ENCODE peak calls at places on chromosomes 3 and 15, in eight cellular contexts. C, W, H, J, D, I, V and M are unnamed samples.

GRCh38 chr15:40087991-40088928 is 20.4 kb downstream of the BMF start:
- DNase-seq in H (peak; percentile 59), C (no peak), J (no peak), I (peak; percentile 93), W (no peak), D (no peak), V (peak; percentile 59), M (no peak)

GRCh38 chr3:135141092-135141491 is 346.0 kb downstream of the EPHB1 start:
- DNase-seq in V (no peak), W (no peak), I (no peak), H (no peak), J (no peak), C (no peak), D (no peak), M (no peak)

GRCh38 chr15:34084086-34084485 is 17.6 kb downstream of the EMC7 start:
- DNase-seq in V (no peak), C (no peak), I (no peak), D (peak; percentile 52), W (no peak), J (peak; percentile 84), H (no peak), M (no peak)

GRCh38 chr3:39937315-39937714 is 127.9 kb downstream of the MYRIP start:
- DNase-seq in V (no peak), J (no peak), H (no peak), I (no peak), W (no peak), C (no peak), D (no peak), M (no peak)

GRCh38 chr3:58532794-58533220 is 4.2 kb downstream of the ACOX2 start:
- DNase-seq in C (peak; percentile 89), W (peak; percentile 51), V (peak; percentile 85), D (peak; percentile 16), I (peak; percentile 74), H (peak; percentile 81), J (peak; percentile 65), M (peak; percentile 73)

GRCh38 chr3:185042357-185042756 is 110.5 kb downstream of the C3orf70 start:
- DNase-seq in D (no peak), C (no peak), W (no peak), V (no peak), J (no peak), H (no peak), I (no peak), M (no peak)

GRCh38 chr15:65060641-65061397 is 7.0 kb downstream of the RASL12 start:
- DNase-seq in C (no peak), V (no peak), D (no peak), J (no peak), W (no peak), H (no peak), I (no peak), M (no peak)

GRCh38 chr3:28317438-28318022 is 31.0 kb upstream of the ZCWPW2 start:
- DNase-seq in D (no peak), V (peak; percentile 58), I (no peak), J (peak; percentile 38), C (peak; percentile 63), H (peak; percentile 60), W (no peak), M (peak; percentile 35)

GRCh38 chr3:132253262-132253878 is 63.8 kb upstream of the ACP3 start:
- DNase-seq in W (no peak), H (peak; percentile 74), V (peak; percentile 66), I (no peak), C (peak; percentile 65), D (peak; percentile 41), J (peak; percentile 76), M (peak; percentile 19)

GRCh38 chr3:6532101-6532500 is 328.8 kb upstream of the GRM7 start:
- DNase-seq in W (no peak), C (no peak), I (no peak), J (no peak), V (no peak), D (no peak), H (no peak), M (no peak)

GRCh38 chr3:40071683-40072238 is 237.7 kb upstream of the EIF1B start:
- DNase-seq in C (no peak), V (no peak), I (no peak), J (no peak), W (no peak), H (no peak), D (no peak), M (no peak)

GRCh38 chr3:38521391-38521987 is 25.3 kb downstream of the EXOG start:
- DNase-seq in J (peak; percentile 75), V (peak; percentile 84), H (peak; percentile 73), W (no peak), D (peak; percentile 49), C (peak; percentile 68), I (peak; percentile 61), M (peak; percentile 67)

GRCh38 chr3:61569856-61570255 is 8.5 kb downstream of the PTPRG start:
- DNase-seq in H (no peak), W (no peak), D (no peak), I (no peak), C (no peak), V (no peak), J (no peak), M (no peak)

GRCh38 chr3:14767706-14768105 is 51.1 kb upstream of the FGD5 start:
- DNase-seq in V (no peak), C (no peak), D (no peak), I (no peak), J (no peak), W (no peak), H (no peak), M (no peak)

GRCh38 chr15:84909782-84910181 is 25.3 kb downstream of the SLC28A1 start:
- DNase-seq in I (no peak), H (no peak), V (no peak), D (no peak), C (no peak), W (no peak), J (no peak), M (no peak)

GRCh38 chr3:67083277-67083676 is 85.2 kb downstream of the KBTBD8 start:
- DNase-seq in C (peak; percentile 76), V (no peak), I (no peak), J (peak; percentile 62), W (no peak), H (peak; percentile 27), D (no peak), M (no peak)

GRCh38 chr15:59329570-59330350 is 42.9 kb downstream of the MYO1E start:
- DNase-seq in D (peak; percentile 41), H (no peak), C (no peak), V (no peak), J (peak; percentile 86), I (peak; percentile 61), W (no peak), M (no peak)

GRCh38 chr3:112437146-112438022 is 61.9 kb downstream of the BTLA start:
- DNase-seq in H (peak; percentile 44), D (peak; percentile 8), V (no peak), J (peak; percentile 58), C (peak; percentile 77), I (no peak), W (no peak), M (no peak)

GRCh38 chr3:53226142-53226840 is 29.5 kb downstream of the TKT start:
- DNase-seq in J (no peak), W (no peak), V (no peak), C (no peak), I (peak; percentile 22), D (no peak), H (no peak), M (no peak)

GRCh38 chr3:48919215-48920138 is 835 bp downstream of the ARIH2 start:
- DNase-seq in H (peak; percentile 74), D (no peak), C (peak; percentile 81), V (peak; percentile 44), I (peak; percentile 44), J (peak; percentile 50), W (no peak), M (peak; percentile 8)

GRCh38 chr3:190130700-190131099 is 10.0 kb upstream of the P3H2 start:
- DNase-seq in I (no peak), V (no peak), J (no peak), H (no peak), W (no peak), D (no peak), C (no peak), M (no peak)

GRCh38 chr3:192772495-192772894 is 45.2 kb upstream of the FGF12 start:
- DNase-seq in C (no peak), V (peak; percentile 50), H (peak; percentile 20), I (no peak), J (peak; percentile 18), D (no peak), W (peak; percentile 36), M (peak; percentile 54)
- TF ChIP-seq CTCF in C (peak; percentile 62), V (peak; percentile 44), H (peak; percentile 41), I (peak; percentile 36), J (peak; percentile 41), D (peak; percentile 55), W (peak; percentile 83), M (no peak)

DNA sequence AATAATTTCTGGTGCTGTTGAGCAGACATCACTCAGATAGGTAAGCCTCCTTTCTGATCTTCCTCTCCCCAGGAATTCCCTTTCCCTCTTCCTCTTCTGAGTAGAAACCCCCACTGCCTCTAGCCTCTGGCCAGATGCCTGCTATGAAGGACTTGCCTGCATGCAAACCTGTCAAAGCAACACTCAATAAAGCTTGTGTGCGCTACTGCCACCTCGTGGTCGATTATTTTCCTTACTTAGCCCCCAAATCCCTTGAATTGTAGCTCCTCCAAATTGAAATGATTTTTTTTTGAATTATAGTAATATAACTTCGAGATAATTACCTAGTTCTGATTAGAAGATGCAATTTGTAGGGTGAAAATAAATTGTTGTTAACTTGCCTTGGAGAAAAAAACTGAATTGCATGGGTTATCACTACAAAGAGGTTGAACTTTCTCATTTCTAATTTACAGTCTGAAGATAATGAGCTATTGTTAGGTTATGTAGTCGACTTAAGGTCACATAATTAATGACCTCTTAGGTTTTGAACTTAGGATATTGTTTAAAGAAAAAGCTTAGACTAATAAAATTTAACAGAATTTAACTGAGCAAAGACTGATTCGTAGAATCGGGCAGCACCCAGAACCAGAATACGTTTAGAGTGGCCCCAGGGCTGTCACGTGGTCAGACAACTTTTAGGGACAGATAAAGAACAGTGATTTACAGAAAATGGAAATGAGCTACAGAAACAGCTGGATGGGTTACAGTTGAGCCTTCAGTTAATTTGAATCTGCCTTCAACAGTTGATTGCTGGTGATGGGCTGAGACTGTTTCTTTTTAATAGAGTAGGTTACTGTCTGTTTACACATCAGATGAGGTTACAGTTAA is 269.3 kb downstream of the ARPP21 start:
- DNase-seq in W (peak; percentile 73), J (peak; percentile 70), D (peak; percentile 29), H (peak; percentile 70), I (peak; percentile 62), C (peak; percentile 76), V (peak; percentile 84), M (peak; percentile 74)
- TF ChIP-seq CTCF in W (peak; percentile 10), J (peak; percentile 61), D (peak; percentile 77), H (peak; percentile 46), I (peak; percentile 65), C (peak; percentile 94), V (peak; percentile 80), M (peak; percentile 83)

DNA sequence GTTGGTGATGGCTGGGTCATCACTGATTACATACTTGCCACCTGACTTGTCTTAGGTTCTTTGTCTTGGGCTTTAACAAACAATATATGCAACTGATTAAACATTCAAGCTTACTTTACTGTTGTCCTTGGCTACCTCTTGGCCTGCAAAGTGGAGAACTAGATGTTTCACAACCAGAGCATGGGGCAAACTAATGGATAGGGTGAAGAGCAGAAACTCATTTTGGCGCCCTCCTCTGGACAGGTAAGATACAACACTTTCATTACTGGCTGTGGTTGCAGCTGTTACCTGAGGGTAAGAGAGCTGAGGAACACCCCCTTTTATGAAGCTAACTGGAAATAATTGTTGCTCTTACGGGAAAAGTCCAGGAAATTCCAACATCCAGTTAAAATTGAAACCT is 262.1 kb downstream of the NAALADL2 start:
- DNase-seq in H (no peak), W (no peak), C (no peak), I (peak; percentile 31), D (no peak), V (no peak), J (no peak), M (no peak)
- TF ChIP-seq CTCF in H (no peak), W (no peak), C (peak; percentile 73), I (peak; percentile 66), D (peak; percentile 36), V (peak; percentile 20), J (peak; percentile 7), M (peak; percentile 49)

GRCh38 chr3:168889666-168890065 is 773.8 kb downstream of the MECOM start:
- DNase-seq in H (no peak), D (no peak), I (no peak), V (no peak), J (no peak), C (no peak), W (peak; percentile 5), M (no peak)
- TF ChIP-seq CTCF in H (no peak), D (no peak), I (no peak), V (no peak), J (no peak), C (peak; percentile 16), W (no peak), M (no peak)